ENCODE peak calls at places on chromosomes 13 and 19, in eight cellular contexts. W is fibroblast of mammary gland, Z is breast epithelium, H is astrocyte of the cerebellum, M is cardiac muscle cell, T is lower lobe of right lung, O is endothelial cell, D is AG09309. E is an unnamed sample.

GRCh38 chr13:33642374-33643065 is 175.4 kb upstream of the RFC3 start:
- DNase-seq in Z (no peak), T (no peak), D (peak), M (peak), H (no peak), O (no peak), W (peak), E (peak)

GRCh38 chr19:53597023-53597422 is 34.8 kb upstream of the DPRX start:
- DNase-seq in O (no peak), Z (no peak), T (no peak), M (no peak), D (no peak), H (no peak), W (no peak), E (no peak)

GRCh38 chr13:80363890-80364503 is 23.1 kb upstream of the SPRY2 start:
- DNase-seq in H (no peak), M (peak), D (no peak), Z (no peak), W (peak), O (no peak), T (no peak), E (no peak)

GRCh38 chr19:57058871-57059270 is 60.9 kb upstream of the USP29 start:
- DNase-seq in D (no peak), H (no peak), O (no peak), T (no peak), M (no peak), Z (no peak), W (no peak), E (no peak)

GRCh38 chr13:74037762-74038161 is 96.4 kb downstream of the KLF12 start:
- DNase-seq in W (no peak), D (no peak), T (no peak), Z (no peak), O (no peak), H (no peak), M (no peak), E (no peak)

GRCh38 chr13:51764184-51765141 is 39.5 kb downstream of the DHRS12 start:
- DNase-seq in W (peak), O (no peak), M (peak), H (peak), Z (no peak), D (peak), T (no peak), E (peak)

GRCh38 chr13:99311137-99311536 is 3.9 kb upstream of the GPR183 start:
- DNase-seq in M (no peak), Z (no peak), H (no peak), T (no peak), O (no peak), W (peak), D (no peak), E (no peak)

GRCh38 chr19:14614099-14614412 is 31.2 kb downstream of the CLEC17A start:
- DNase-seq in O (no peak), W (no peak), M (no peak), H (no peak), D (no peak), T (peak), Z (no peak), E (no peak)

GRCh38 chr13:105291987-105292386 is 1243.5 kb downstream of the EFNB2 start:
- DNase-seq in W (no peak), D (no peak), Z (no peak), M (no peak), H (no peak), T (no peak), O (no peak), E (no peak)

GRCh38 chr13:96273196-96273595 is 183.3 kb downstream of the HS6ST3 start:
- DNase-seq in D (no peak), T (no peak), H (no peak), M (no peak), W (no peak), O (no peak), Z (no peak), E (no peak)

GRCh38 chr13:50846861-50847475 is 3.5 kb upstream of the DLEU7 start:
- DNase-seq in H (no peak), O (no peak), T (no peak), M (no peak), D (no peak), W (no peak), Z (no peak), E (no peak)

GRCh38 chr19:41226053-41226873 is 7.2 kb downstream of the AXL start:
- DNase-seq in T (peak), H (peak), M (peak), Z (peak), W (peak), D (peak), O (peak), E (no peak)

GRCh38 chr13:42997381-42997780 is 5.3 kb upstream of the EPSTI1 start:
- DNase-seq in Z (no peak), D (no peak), M (peak), O (no peak), H (no peak), W (peak), T (no peak), E (no peak)

GRCh38 chr19:2049741-2050348 is 1.2 kb downstream of the MKNK2 start:
- DNase-seq in H (no peak), O (peak), M (peak), D (no peak), W (peak), Z (peak), T (peak), E (no peak)

GRCh38 chr13:71624641-71625040 is 242.4 kb downstream of the DACH1 start:
- DNase-seq in M (peak), D (no peak), O (no peak), T (no peak), H (no peak), Z (no peak), W (no peak), E (no peak)

GRCh38 chr13:112756967-112757758 is 67.3 kb downstream of the ATP11A start:
- DNase-seq in W (peak), Z (no peak), M (no peak), T (no peak), D (no peak), O (no peak), H (no peak), E (no peak)

GRCh38 chr19:1068111-1069001 is 1.4 kb downstream of the ARHGAP45 start:
- DNase-seq in W (no peak), O (no peak), H (no peak), M (no peak), T (peak), Z (no peak), D (no peak), E (no peak)

GRCh38 chr19:703651-704446 is 4.9 kb upstream of the PALM start:
- DNase-seq in H (no peak), D (no peak), W (peak), M (peak), T (peak), O (peak), Z (peak), E (no peak)

GRCh38 chr13:33111414-33112110 is 95.3 kb downstream of the KL start:
- DNase-seq in M (peak), T (no peak), Z (no peak), O (no peak), H (peak), D (no peak), W (peak), E (no peak)

GRCh38 chr19:45508931-45509691 is 1.8 kb downstream of the VASP start:
- DNase-seq in T (peak), H (peak), O (peak), Z (peak), W (peak), D (no peak), M (peak), E (no peak)

GRCh38 chr13:80227645-80228044 is 113.3 kb downstream of the SPRY2 start:
- DNase-seq in Z (no peak), D (no peak), T (no peak), W (no peak), O (no peak), M (no peak), H (no peak), E (no peak)

GRCh38 chr19:29815231-29815630 is 3.4 kb downstream of the CCNE1 start:
- DNase-seq in W (no peak), Z (no peak), T (peak), H (no peak), O (no peak), D (no peak), M (no peak), E (no peak)

GRCh38 chr13:45242070-45242469 is 41.2 kb upstream of the KCTD4 start:
- DNase-seq in H (peak), D (no peak), M (peak), Z (no peak), T (no peak), W (peak), O (no peak), E (no peak)

GRCh38 chr19:9782282-9782681 is 13.7 kb upstream of the ZNF846 start:
- DNase-seq in T (no peak), Z (no peak), D (no peak), H (no peak), W (peak), O (no peak), M (no peak), E (no peak)

GRCh38 chr13:48431987-48432615 is 19.2 kb upstream of the LPAR6 start:
- DNase-seq in O (no peak), M (peak), D (no peak), W (peak), T (no peak), Z (no peak), H (no peak), E (no peak)

GRCh38 chr13:27797228-27797624 is 4.9 kb downstream of the GSX1 start:
- DNase-seq in D (no peak), M (peak), T (no peak), Z (no peak), H (no peak), O (peak), W (peak), E (no peak)

GRCh38 chr13:51355217-51355616 is 15.7 kb downstream of the SERPINE3 start:
- DNase-seq in Z (no peak), M (no peak), T (no peak), H (no peak), W (no peak), O (no peak), D (no peak), E (no peak)

GRCh38 chr19:16168465-16169081 is 4.8 kb downstream of the CIB3 start:
- DNase-seq in W (no peak), M (peak), D (no peak), O (no peak), T (no peak), Z (no peak), H (no peak), E (no peak)

GRCh38 chr19:14476663-14477401 is 1.7 kb upstream of the PTGER1 start:
- DNase-seq in Z (no peak), D (peak), W (peak), H (peak), O (no peak), T (no peak), M (peak), E (no peak)

GRCh38 chr13:44051923-44052322 is 172.2 kb downstream of the LACC1 start:
- DNase-seq in M (no peak), H (no peak), W (no peak), O (no peak), T (no peak), D (no peak), Z (no peak), E (no peak)

GRCh38 chr13:74444161-74444571 is 310.0 kb upstream of the KLF12 start:
- DNase-seq in W (no peak), T (no peak), Z (no peak), M (no peak), O (no peak), D (no peak), H (peak), E (no peak)

GRCh38 chr13:21050288-21051197 is 10.8 kb downstream of the LATS2 start:
- DNase-seq in O (no peak), D (no peak), Z (no peak), M (peak), W (no peak), H (no peak), T (no peak), E (no peak)

GRCh38 chr13:80979035-80979641 is 638.2 kb upstream of the SPRY2 start:
- DNase-seq in O (peak), H (peak), W (peak), T (peak), Z (no peak), M (peak), D (peak), E (peak)

GRCh38 chr13:49627831-49628652 is at the start of gene ARL11:
- DNase-seq in T (peak), O (peak), D (no peak), Z (peak), W (no peak), M (no peak), H (no peak), E (no peak)

GRCh38 chr19:34962281-34962944 is 1.6 kb downstream of the ZNF792 start:
- DNase-seq in Z (no peak), O (peak), H (no peak), D (no peak), T (no peak), W (no peak), M (peak), E (no peak)

GRCh38 chr19:39692166-39692565 is 12.1 kb upstream of the LGALS14 start:
- DNase-seq in D (no peak), O (no peak), W (peak), M (no peak), Z (no peak), H (no peak), T (no peak), E (no peak)

GRCh38 chr19:16316506-16316882 is 8.1 kb upstream of the KLF2 start:
- DNase-seq in M (no peak), D (no peak), Z (no peak), T (no peak), O (no peak), H (no peak), W (no peak), E (no peak)

GRCh38 chr19:48006762-48007161 is 12.3 kb downstream of the ELSPBP1 start:
- DNase-seq in O (no peak), T (no peak), Z (no peak), W (no peak), D (no peak), H (no peak), M (no peak), E (no peak)

GRCh38 chr13:78777973-78778372 is 119.0 kb upstream of the OBI1 start:
- DNase-seq in T (no peak), W (no peak), O (no peak), H (no peak), Z (no peak), M (no peak), D (no peak), E (no peak)

GRCh38 chr13:40776681-40777165 is 5.7 kb upstream of the MRPS31 start:
- DNase-seq in D (no peak), Z (no peak), M (peak), W (peak), T (no peak), H (no peak), O (no peak), E (no peak)

DNA sequence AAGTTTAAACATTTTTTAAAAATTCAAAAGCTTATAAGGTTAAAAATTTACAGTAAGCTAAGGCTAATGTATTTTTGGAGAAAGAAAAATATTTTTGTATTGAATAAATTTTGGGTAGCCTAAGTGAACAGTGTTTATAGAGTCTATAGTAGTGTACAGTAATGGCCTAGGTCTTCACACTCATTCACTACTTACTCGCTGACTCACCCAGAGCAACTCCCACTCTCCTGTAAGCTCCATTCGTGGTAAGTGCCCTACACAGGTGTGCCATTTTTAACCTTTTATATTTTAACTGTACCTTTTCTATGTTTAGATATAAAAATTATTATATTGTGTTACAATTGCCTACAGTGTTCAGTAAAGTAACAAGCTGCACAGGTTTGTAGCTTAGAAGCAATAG is 96.6 kb upstream of the FREM2 start:
- DNase-seq in W (no peak), Z (no peak), T (no peak), H (no peak), O (no peak), M (no peak), D (no peak), E (no peak)
- TF ChIP-seq CTCF in W (no peak), Z (no peak), T (no peak), H (no peak), O (no peak), M (no peak), D (no peak), E (no peak)

DNA sequence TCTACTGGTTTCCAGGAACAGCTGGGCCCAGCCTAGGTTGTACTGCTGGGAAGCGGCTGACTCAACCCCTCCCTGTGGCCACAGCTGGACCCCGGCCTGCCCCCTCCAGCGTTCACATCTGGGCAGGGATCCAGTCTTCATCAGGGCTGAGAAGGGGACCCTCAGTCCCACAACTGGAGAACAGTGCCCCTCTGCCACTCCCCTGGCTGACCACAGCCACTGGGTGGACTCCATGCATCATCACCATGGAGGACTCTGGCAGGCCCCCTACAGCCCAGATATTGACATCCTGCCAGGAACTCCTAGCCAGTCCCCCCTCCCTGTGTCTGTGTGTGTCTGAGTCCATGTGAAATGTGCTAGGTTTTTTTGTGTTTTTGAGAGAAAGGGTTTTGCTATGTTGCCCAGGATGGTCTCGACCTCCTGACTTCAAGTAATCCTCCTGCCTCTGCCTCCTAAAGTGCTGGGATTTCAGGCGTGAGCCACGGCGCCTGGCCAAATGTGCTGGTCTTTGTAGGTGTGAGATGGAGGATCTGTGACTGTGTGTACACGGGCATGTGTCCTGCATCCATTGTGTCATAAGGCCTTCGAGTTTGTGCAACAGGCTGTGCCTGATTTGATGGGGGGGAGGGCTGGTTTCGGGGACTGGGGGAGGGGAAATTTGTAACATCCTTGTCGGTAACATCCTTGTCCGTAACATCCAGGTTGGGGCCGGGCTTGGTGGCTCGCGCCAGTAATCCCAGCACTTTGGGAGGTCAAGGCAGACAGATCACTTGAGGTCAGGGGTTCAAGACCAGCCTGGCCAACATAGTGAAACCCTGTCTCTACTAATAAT is 4.0 kb upstream of the HOOK2 start:
- DNase-seq in M (peak), D (no peak), O (peak), W (peak), T (no peak), H (peak), Z (no peak), E (no peak)
- TF ChIP-seq CTCF in M (no peak), D (no peak), O (no peak), W (no peak), T (no peak), H (no peak), Z (no peak), E (no peak)

GRCh38 chr13:89748716-89749115 is 1598.8 kb upstream of the MIR17HG start:
- DNase-seq in T (no peak), D (no peak), H (peak), Z (no peak), O (no peak), M (peak), W (no peak), E (no peak)
- TF ChIP-seq CTCF in T (no peak), D (no peak), H (no peak), Z (no peak), O (no peak), M (no peak), W (no peak), E (no peak)

GRCh38 chr19:49683814-49684250 is 5.6 kb upstream of the ADM5 start:
- DNase-seq in M (no peak), O (no peak), D (no peak), T (no peak), Z (no peak), W (no peak), H (no peak), E (no peak)

GRCh38 chr19:49682274-49682673 is 5.2 kb downstream of the PRMT1 start:
- DNase-seq in D (no peak), O (no peak), W (peak), M (no peak), T (no peak), Z (no peak), H (no peak), E (no peak)

GRCh38 chr19:49685845-49686332 is 3.5 kb upstream of the ADM5 start:
- DNase-seq in O (no peak), D (no peak), H (no peak), W (no peak), M (no peak), T (no peak), Z (no peak), E (no peak)

GRCh38 chr19:49684983-49685553 is 4.3 kb upstream of the ADM5 start:
- DNase-seq in T (no peak), D (no peak), M (no peak), W (no peak), H (no peak), Z (no peak), O (no peak), E (no peak)

GRCh38 chr19:49684251-49684982 is 5.0 kb upstream of the ADM5 start:
- DNase-seq in D (no peak), M (no peak), Z (no peak), H (no peak), W (no peak), T (no peak), O (no peak), E (no peak)
- TF ChIP-seq CTCF in D (peak), M (peak), Z (no peak), H (peak), W (peak), T (peak), O (peak), E (peak)

GRCh38 chr13:53368948-53369347 is 340.3 kb downstream of the OLFM4 start:
- DNase-seq in O (no peak), Z (no peak), M (no peak), D (no peak), W (no peak), T (no peak), H (no peak), E (no peak)
- TF ChIP-seq CTCF in O (no peak), Z (no peak), M (no peak), D (no peak), W (no peak), T (no peak), H (no peak), E (no peak)

DNA sequence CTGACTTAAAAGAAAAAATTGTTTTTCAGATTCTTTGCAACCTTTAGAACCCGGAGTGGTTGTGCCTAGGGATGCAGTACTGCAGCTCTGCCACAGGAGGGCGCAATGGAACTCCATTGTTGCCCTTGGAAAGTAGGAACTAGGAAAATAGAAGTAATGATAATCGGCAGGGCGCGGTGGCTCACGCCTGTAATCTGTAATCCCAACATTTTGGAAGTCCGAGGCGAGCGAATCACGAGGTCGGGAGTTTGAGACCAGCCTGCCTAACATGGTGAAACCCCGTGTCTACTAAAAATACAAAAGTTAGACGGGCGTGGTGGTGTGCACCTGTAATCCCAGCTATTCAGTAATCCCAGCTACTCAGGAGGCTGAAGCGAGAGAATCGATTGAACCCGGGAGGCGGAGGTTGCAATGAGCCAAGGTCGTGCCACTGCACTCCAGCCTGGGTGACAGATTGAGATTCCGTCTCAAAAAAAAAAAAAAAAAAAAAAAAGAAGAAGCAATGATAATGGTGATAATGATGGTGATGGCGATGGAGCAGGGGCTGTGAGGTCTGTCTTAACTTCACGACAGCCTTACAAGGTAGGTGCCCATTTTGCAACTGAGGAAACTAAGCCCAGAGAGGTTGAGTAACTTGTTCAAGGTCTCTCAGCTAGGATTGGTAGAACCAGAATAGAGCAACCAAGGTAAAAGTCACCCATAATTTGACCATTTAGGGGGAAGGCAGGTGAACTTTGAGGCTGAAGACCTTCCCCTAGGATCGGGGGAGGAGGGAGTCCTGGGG is 5.5 kb upstream of the ADAMTS10 start:
- DNase-seq in M (peak), O (peak), W (peak), Z (no peak), T (peak), D (no peak), H (no peak), E (no peak)
- TF ChIP-seq CTCF in M (peak), O (peak), W (peak), Z (peak), T (peak), D (peak), H (peak), E (peak)

E was measured in epithelial cell of proximal tubule.